ENCODE peak calls at places on chromosome X, in four cellular contexts. A, Y, G and L are unnamed samples.

GRCh38 chrX:152817082-152817744 is 13.3 kb downstream of the CETN2 start:
- DNase-seq in G (no peak), Y (peak), A (peak), L (no peak)

GRCh38 chrX:16573781-16574180 is 76.2 kb upstream of the S100G start:
- DNase-seq in A (no peak), G (no peak), Y (peak), L (no peak)

GRCh38 chrX:66918511-66918910 is 279.6 kb upstream of the EDA2R start:
- DNase-seq in G (no peak), Y (no peak), A (no peak), L (no peak)

GRCh38 chrX:147875866-147876596 is 35.7 kb upstream of the FMR1 start:
- DNase-seq in Y (no peak), A (no peak), G (no peak), L (no peak)

GRCh38 chrX:103635436-103635835 is 6.7 kb downstream of the TCEAL1 start:
- DNase-seq in G (no peak), Y (no peak), A (no peak), L (no peak)

GRCh38 chrX:146363919-146364318 is 445.7 kb upstream of the CXorf51B start:
- DNase-seq in G (no peak), Y (no peak), A (no peak), L (no peak)

GRCh38 chrX:71941145-71941544 is 30.5 kb downstream of the NHSL2 start:
- DNase-seq in Y (no peak), A (no peak), G (no peak), L (no peak)

GRCh38 chrX:70001269-70001668 is 48.5 kb downstream of the AWAT2 start:
- DNase-seq in A (no peak), Y (peak), G (no peak), L (no peak)

GRCh38 chrX:154374361-154375155 is at the start of gene FLNA:
- DNase-seq in A (peak), G (no peak), Y (no peak), L (no peak)

GRCh38 chrX:130834149-130834548 is 68.9 kb downstream of the ENOX2 start:
- DNase-seq in G (no peak), Y (no peak), A (peak), L (no peak)

GRCh38 chrX:95290455-95290854 is 1394.2 kb upstream of the DIAPH2 start:
- DNase-seq in A (no peak), G (no peak), Y (no peak), L (no peak)

GRCh38 chrX:45743081-45743533 is 542.4 kb upstream of the DIPK2B start:
- DNase-seq in Y (no peak), G (no peak), A (no peak), L (no peak)

GRCh38 chrX:110806145-110806544 is 10.5 kb upstream of the CHRDL1 start:
- DNase-seq in Y (peak), G (no peak), A (no peak), L (no peak)

GRCh38 chrX:15737188-15737956 is 698 bp upstream of the CA5B start:
- DNase-seq in G (no peak), A (no peak), Y (no peak), L (no peak)

GRCh38 chrX:141467442-141467841 is 117.1 kb downstream of the SPANXA1 start:
- DNase-seq in A (no peak), Y (no peak), G (no peak), L (no peak)

GRCh38 chrX:54639018-54639345 is 109.0 kb downstream of the GNL3L start:
- DNase-seq in Y (no peak), G (no peak), A (no peak), L (no peak)

GRCh38 chrX:1748408-1748807 is 133.5 kb downstream of the ASMT start:
- DNase-seq in A (no peak), Y (no peak), G (no peak), L (no peak)

GRCh38 chrX:86946569-86946968 is 571.0 kb upstream of the KLHL4 start:
- DNase-seq in A (no peak), G (no peak), Y (peak), L (no peak)

GRCh38 chrX:128992107-128992971 is 531.0 kb downstream of the SMARCA1 start:
- DNase-seq in G (no peak), Y (no peak), A (no peak), L (no peak)
- TF ChIP-seq CTCF in G (no peak), Y (no peak), A (no peak), L (no peak)

GRCh38 chrX:48474127-48474526 is 1.9 kb upstream of the FTSJ1 start:
- DNase-seq in A (no peak), G (no peak), Y (no peak), L (no peak)
- TF ChIP-seq CTCF in A (no peak), G (no peak), Y (peak), L (no peak)

GRCh38 chrX:19040373-19040772 is 56.5 kb upstream of the PHKA2 start:
- DNase-seq in G (no peak), Y (peak), A (no peak), L (no peak)
- TF ChIP-seq CTCF in G (no peak), Y (peak), A (peak), L (no peak)

DNA sequence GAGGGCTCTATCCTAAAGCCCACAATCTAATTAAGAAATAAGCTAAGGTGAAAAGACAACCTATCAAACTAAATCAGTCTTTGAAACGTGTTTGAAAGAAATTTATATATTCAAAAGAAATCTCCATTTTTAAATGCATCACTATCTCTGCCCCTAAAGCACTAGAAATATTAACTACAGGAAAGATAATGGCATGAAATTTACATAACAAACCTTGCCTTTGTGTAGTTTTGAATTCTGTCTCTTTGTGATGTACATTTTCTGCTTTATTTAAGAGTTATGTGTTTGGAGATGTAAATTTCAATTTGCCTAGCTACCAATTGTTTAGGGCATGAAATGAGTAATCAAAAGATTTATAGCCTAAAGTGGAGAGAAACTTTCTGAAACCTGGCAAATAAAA is 286.1 kb upstream of the TBX22 start:
- DNase-seq in A (no peak), G (no peak), Y (no peak), L (no peak)
- TF ChIP-seq CTCF in A (no peak), G (no peak), Y (no peak), L (no peak)

GRCh38 chrX:124103966-124104365 is 142.5 kb downstream of the STAG2 start:
- DNase-seq in Y (no peak), A (no peak), G (no peak), L (no peak)
- TF ChIP-seq CTCF in Y (no peak), A (no peak), G (no peak), L (no peak)

GRCh38 chrX:2819345-2820130 is 9.2 kb upstream of the GYG2 start:
- DNase-seq in Y (peak), G (no peak), A (no peak), L (no peak)
- TF ChIP-seq CTCF in Y (peak), G (peak), A (no peak), L (no peak)

DNA sequence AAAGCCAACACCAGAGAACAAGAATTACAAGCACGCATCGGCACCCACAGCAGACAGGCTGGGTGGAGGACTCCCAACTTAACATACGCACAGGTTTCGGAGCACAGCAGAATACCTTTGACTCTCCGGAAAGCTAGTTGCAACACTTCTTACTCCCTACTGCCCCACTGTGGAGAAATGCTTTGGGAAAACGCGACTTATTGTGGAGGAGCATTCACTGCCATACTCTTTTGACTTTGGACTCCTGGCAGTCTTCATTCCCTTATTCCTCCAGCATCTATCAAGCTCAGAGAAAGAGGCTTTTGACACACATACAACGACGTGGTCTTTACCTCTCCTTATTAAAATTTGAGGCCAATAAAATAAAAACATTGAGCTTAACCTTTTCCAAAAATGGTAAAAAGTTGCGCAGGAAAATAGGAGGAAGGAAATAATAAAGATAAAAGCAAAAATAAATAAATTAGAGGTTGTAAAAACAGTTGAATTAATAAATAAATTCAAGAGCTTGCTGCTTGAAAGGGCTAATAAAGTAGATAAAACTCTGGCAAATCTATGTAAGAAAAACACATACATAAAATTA is 41.4 kb upstream of the GPC3 start:
- DNase-seq in G (no peak), A (peak), Y (peak), L (no peak)
- TF ChIP-seq CTCF in G (no peak), A (no peak), Y (peak), L (no peak)

GRCh38 chrX:12702509-12703091 is 88.6 kb upstream of the PRPS2 start:
- DNase-seq in G (no peak), A (peak), Y (no peak), L (no peak)
- TF ChIP-seq CTCF in G (no peak), A (peak), Y (peak), L (no peak)

DNA sequence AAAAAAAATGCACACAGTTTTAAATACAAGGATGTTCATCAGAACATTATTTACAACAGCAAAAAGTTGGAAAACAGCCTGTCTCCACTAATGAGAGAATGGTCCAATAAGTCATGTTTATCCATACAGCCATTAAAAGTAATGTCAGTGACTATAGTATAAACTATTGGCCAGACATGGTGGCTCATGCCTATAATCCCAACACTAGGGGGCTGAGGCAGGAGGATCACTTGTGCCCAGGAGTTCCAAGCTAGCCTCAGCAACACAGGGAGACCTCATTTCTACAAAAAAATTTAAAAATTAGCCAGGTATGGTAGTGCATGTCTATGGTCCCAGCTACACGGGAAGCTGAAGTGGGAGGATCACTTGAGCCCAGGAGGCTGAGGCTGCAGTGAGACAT is 48.1 kb upstream of the IL13RA1 start:
- DNase-seq in G (no peak), Y (no peak), A (no peak), L (no peak)
- TF ChIP-seq CTCF in G (no peak), Y (no peak), A (no peak), L (no peak)